ENCODE peak calls at places on chromosomes 4 and X, in four cellular contexts. One of them, this sample, is unnamed.

GRCh38 chrX:25998687-25999086 is 139.5 kb upstream of the MAGEB18 start:
- DNase-seq in K562: no peak
- DNase-seq in H1: no peak
- DNase-seq in HepG2: no peak
- DNase-seq in this sample: no peak

GRCh38 chr4:179855471-179855870 is 2387.7 kb upstream of the TENM3 start:
- DNase-seq in K562: no peak
- DNase-seq in H1: no peak
- DNase-seq in HepG2: no peak
- DNase-seq in this sample: no peak

GRCh38 chrX:140664939-140665338 is 44.6 kb upstream of the LINC00632 start:
- DNase-seq in K562: peak; percentile 8
- DNase-seq in H1: no peak
- DNase-seq in HepG2: peak; percentile 15
- DNase-seq in this sample: peak; percentile 1

GRCh38 chr4:137635596-137635995 is 103.3 kb upstream of the PCDH18 start:
- DNase-seq in K562: no peak
- DNase-seq in H1: no peak
- DNase-seq in HepG2: no peak
- DNase-seq in this sample: no peak

GRCh38 chr4:161466321-161466720 is 697.5 kb downstream of the FSTL5 start:
- DNase-seq in K562: no peak
- DNase-seq in H1: no peak
- DNase-seq in HepG2: no peak
- DNase-seq in this sample: no peak

GRCh38 chr4:129355529-129355928 is 259.6 kb downstream of the C4orf33 start:
- DNase-seq in K562: no peak
- DNase-seq in H1: no peak
- DNase-seq in HepG2: no peak
- DNase-seq in this sample: no peak

GRCh38 chrX:53294024-53294648 is 12.8 kb upstream of the IQSEC2 start:
- DNase-seq in K562: no peak
- DNase-seq in H1: no peak
- DNase-seq in HepG2: no peak
- DNase-seq in this sample: peak; percentile 32

GRCh38 chr4:15837591-15837990 is 59.5 kb downstream of the CD38 start:
- DNase-seq in K562: no peak
- DNase-seq in H1: no peak
- DNase-seq in HepG2: no peak
- DNase-seq in this sample: no peak

GRCh38 chr4:150423074-150423473 is 158.9 kb upstream of the MAB21L2 start:
- DNase-seq in K562: no peak
- DNase-seq in H1: no peak
- DNase-seq in HepG2: no peak
- DNase-seq in this sample: no peak

GRCh38 chrX:9205599-9206223 is 171.8 kb upstream of the FAM9B start:
- DNase-seq in K562: no peak
- DNase-seq in H1: no peak
- DNase-seq in HepG2: no peak
- DNase-seq in this sample: no peak

GRCh38 chrX:9207142-9207541 is 173.2 kb upstream of the FAM9B start:
- DNase-seq in K562: no peak
- DNase-seq in H1: no peak
- DNase-seq in HepG2: no peak
- DNase-seq in this sample: no peak

GRCh38 chrX:9211269-9211668 is 177.3 kb upstream of the FAM9B start:
- DNase-seq in K562: no peak
- DNase-seq in H1: no peak
- DNase-seq in HepG2: no peak
- DNase-seq in this sample: no peak
- TF ChIP-seq PHF8 in K562: no peak
- TF ChIP-seq PHF8 in H1: no peak
- TF ChIP-seq PHF8 in HepG2: no peak
- TF ChIP-seq PHF8 in this sample: no peak

DNA sequence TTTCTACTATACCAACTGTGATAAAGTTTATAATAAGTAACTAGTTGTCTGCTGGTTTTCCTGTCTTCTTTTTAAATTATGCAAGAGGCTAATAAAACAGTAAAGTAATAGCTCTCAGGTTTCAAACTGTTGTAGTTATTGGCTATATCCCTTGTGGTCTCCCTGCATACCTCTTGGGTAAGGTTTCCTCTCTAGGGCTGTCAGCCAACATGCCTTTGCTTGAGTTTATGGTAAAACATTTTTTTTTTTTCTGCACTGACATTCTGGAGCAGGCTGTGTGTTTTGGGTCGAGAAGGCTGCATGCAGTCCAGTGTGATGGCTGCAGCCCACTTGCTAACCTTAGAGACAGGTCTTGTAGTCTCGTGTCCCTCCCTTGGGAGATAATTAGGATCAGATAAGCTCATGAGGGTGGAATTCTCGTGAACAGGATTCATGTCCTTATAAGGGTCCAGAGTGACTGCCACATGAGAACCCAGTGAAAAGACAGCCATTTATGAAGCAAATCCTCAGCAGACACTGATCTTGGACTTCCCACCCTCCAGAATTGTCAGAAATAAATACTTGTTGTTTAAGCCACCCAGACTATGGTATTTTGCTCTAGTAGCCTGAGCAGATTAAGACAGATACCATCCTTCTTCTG is 831.2 kb downstream of the CCSER1 start:
- DNase-seq in K562: no peak
- DNase-seq in H1: no peak
- DNase-seq in HepG2: no peak
- DNase-seq in this sample: no peak
- TF ChIP-seq PHF8 in K562: no peak
- TF ChIP-seq PHF8 in H1: no peak
- TF ChIP-seq PHF8 in HepG2: no peak
- TF ChIP-seq PHF8 in this sample: no peak

DNA sequence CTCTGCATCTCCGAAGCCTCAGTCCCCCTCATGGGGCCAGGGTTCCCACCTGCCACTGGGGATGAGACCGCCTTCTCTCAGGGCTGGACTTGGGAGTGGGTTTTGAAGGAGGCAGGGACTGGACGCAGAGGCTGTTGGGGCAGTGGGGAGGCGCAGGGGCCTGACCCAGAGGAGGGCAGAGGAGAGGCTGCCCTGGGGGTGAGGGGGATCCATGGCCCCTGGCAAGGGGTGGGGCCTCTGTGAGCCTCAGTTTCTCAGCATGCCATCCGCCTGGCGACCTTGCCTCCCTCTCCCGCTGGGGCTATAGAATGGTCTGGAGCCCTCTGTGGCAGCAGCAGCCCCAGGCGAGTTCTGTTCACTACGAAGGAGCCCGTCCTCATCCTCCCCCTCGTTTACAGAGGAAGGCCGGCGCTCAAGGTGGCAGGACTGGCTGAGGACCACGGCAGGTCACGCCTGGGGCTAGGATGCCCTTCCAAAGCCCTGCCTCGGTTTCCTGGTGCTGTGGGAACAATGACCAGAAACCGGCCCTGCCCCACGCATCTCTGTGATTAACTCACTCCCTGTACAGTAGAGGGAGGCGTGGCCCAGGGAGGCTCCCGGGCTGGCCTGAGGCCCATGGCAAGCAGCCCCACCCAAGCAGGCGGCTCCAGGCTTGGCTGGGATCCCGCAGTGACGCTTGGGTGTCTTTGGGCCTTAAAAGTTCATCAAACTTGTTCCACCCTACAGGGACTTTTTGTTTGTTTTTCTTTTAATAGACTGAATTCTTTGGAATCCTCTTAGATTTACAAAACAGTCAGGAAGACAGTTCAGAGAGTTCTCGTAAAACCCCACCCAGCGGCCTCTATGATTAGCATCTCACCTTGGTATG is 16.0 kb upstream of the SH3TC1 start:
- DNase-seq in K562: peak; percentile 77
- DNase-seq in H1: no peak
- DNase-seq in HepG2: no peak
- DNase-seq in this sample: peak; percentile 85
- TF ChIP-seq PHF8 in K562: no peak
- TF ChIP-seq PHF8 in H1: no peak
- TF ChIP-seq PHF8 in HepG2: no peak
- TF ChIP-seq PHF8 in this sample: no peak

GRCh38 chr4:152644130-152644529 is 35.7 kb downstream of the TMEM154 start:
- DNase-seq in K562: no peak
- DNase-seq in H1: no peak
- DNase-seq in HepG2: no peak
- DNase-seq in this sample: no peak

GRCh38 chr4:152640058-152640921 is 39.5 kb downstream of the TMEM154 start:
- DNase-seq in K562: peak; percentile 42
- DNase-seq in H1: no peak
- DNase-seq in HepG2: no peak
- DNase-seq in this sample: peak; percentile 20

DNA sequence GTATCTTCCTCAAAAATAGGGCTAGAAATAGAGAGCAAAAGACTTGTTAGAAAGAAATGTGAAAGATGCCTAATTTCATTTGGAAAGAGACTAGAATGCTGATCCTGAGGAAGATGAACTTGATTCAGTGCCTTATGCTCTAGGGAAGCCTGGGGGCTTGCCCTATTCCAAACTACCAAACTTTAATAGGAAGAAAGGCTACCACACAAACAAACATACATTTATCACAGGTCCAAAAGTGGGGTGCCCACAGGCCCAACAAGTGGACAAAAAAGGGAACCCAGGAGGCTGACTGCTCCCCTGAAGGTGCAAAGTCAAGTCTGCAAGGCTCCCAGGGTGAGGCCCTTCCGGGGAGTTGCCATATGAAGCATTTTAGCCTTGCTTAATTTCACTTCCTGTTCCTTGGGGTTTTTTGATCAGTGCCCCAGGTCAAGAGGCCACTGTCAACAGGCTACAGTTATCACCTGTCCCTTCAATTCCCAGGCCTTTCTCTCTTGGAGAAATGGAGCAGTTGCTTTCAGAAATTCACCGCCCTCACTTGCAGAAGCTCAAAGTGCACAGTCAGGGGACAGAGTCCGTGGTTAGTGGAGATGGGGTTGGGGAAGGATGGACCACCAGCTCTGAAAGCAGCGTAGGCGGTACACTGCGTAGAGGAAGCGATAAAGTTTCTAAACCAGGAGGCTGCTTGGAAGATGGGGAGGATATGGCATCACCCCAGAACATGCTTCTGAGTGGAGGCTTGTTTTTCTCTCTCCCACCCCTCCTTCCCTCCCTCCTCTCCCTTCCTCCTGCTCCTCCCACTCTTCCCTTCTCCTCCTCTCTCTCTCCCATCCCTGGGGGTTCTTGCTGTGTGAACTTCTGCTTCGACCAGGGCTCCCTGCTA is 36.4 kb downstream of the TMEM154 start:
- DNase-seq in K562: no peak
- DNase-seq in H1: no peak
- DNase-seq in HepG2: no peak
- DNase-seq in this sample: no peak
- TF ChIP-seq PHF8 in K562: no peak
- TF ChIP-seq PHF8 in H1: no peak
- TF ChIP-seq PHF8 in HepG2: no peak
- TF ChIP-seq PHF8 in this sample: no peak

GRCh38 chr4:42328978-42329377 is 68.3 kb upstream of the SHISA3 start:
- DNase-seq in K562: no peak
- DNase-seq in H1: no peak
- DNase-seq in HepG2: no peak
- DNase-seq in this sample: no peak

GRCh38 chr4:42329421-42329820 is 67.9 kb upstream of the SHISA3 start:
- DNase-seq in K562: no peak
- DNase-seq in H1: no peak
- DNase-seq in HepG2: no peak
- DNase-seq in this sample: no peak

GRCh38 chr4:42326040-42326439 is 71.2 kb upstream of the SHISA3 start:
- DNase-seq in K562: no peak
- DNase-seq in H1: no peak
- DNase-seq in HepG2: no peak
- DNase-seq in this sample: no peak

GRCh38 chr4:42326524-42326923 is 70.8 kb upstream of the SHISA3 start:
- DNase-seq in K562: no peak
- DNase-seq in H1: no peak
- DNase-seq in HepG2: no peak
- DNase-seq in this sample: no peak

DNA sequence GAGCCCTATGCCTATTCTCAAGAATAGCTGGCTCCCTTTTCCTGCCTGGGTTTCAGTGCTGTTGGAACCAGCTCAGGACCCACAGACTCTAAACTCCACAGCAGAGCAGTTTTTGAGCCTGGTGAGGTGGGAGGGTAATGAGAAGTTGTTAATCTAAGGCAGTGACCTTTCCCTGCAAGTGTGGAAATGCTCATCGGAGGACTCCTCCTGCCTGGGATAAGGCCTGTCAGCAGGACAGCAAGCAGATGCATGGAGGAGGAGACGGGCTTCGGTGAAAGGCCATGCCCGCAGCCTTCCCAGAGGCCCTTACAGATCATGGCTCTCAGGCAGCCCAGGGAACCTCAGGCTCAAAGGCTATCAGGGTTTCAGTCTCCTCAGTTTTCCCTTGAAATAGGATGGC is 70.0 kb upstream of the SHISA3 start:
- DNase-seq in K562: no peak
- DNase-seq in H1: no peak
- DNase-seq in HepG2: no peak
- DNase-seq in this sample: no peak
- TF ChIP-seq PHF8 in K562: no peak
- TF ChIP-seq PHF8 in H1: no peak
- TF ChIP-seq PHF8 in HepG2: no peak
- TF ChIP-seq PHF8 in this sample: no peak

GRCh38 chrX:103405009-103405333 is 28.6 kb downstream of the BEX3 start:
- DNase-seq in K562: peak; percentile 16
- DNase-seq in H1: no peak
- DNase-seq in HepG2: no peak
- DNase-seq in this sample: no peak
- TF ChIP-seq PHF8 in K562: no peak
- TF ChIP-seq PHF8 in H1: no peak
- TF ChIP-seq PHF8 in HepG2: no peak
- TF ChIP-seq PHF8 in this sample: no peak